ENCODE peak calls at places on chromosomes 13 and 19, in four cellular contexts. One of them, this sample, is unnamed.

GRCh38 chr13:94382520-94382919 is 97.0 kb downstream of the DCT start:
- DNase-seq in psoas muscle: no peak
- DNase-seq in upper lobe of right lung: no peak
- DNase-seq in astrocyte: no peak
- DNase-seq in this sample: no peak

GRCh38 chr19:49442354-49442753 is 1.0 kb upstream of the SLC17A7 start:
- DNase-seq in astrocyte: no peak
- DNase-seq in upper lobe of right lung: no peak
- DNase-seq in psoas muscle: peak; percentile 66
- DNase-seq in this sample: peak; percentile 65

GRCh38 chr13:103557878-103558277 is 491.7 kb upstream of the SLC10A2 start:
- DNase-seq in astrocyte: no peak
- DNase-seq in psoas muscle: no peak
- DNase-seq in upper lobe of right lung: no peak
- DNase-seq in this sample: no peak

GRCh38 chr19:49432141-49433073 is 7.2 kb downstream of the GFY start:
- DNase-seq in astrocyte: no peak
- DNase-seq in upper lobe of right lung: no peak
- DNase-seq in psoas muscle: no peak
- DNase-seq in this sample: no peak

GRCh38 chr19:36819130-36819630 is 19.0 kb downstream of the ZNF790 start:
- DNase-seq in astrocyte: peak; percentile 4
- DNase-seq in psoas muscle: no peak
- DNase-seq in upper lobe of right lung: no peak
- DNase-seq in this sample: no peak

GRCh38 chr19:40687525-40688016 is 2.9 kb downstream of the NUMBL start:
- DNase-seq in astrocyte: peak; percentile 79
- DNase-seq in upper lobe of right lung: peak; percentile 79
- DNase-seq in psoas muscle: peak; percentile 83
- DNase-seq in this sample: no peak

GRCh38 chr13:44815507-44816074 is 173.7 kb downstream of the NUFIP1 start:
- DNase-seq in astrocyte: peak; percentile 99
- DNase-seq in psoas muscle: no peak
- DNase-seq in upper lobe of right lung: no peak
- DNase-seq in this sample: peak; percentile 19

GRCh38 chr13:30906411-30906990 is 430 bp downstream of the MEDAG start:
- DNase-seq in astrocyte: peak; percentile 17
- DNase-seq in psoas muscle: no peak
- DNase-seq in upper lobe of right lung: no peak
- DNase-seq in this sample: no peak

GRCh38 chr19:46068345-46069258 is 27.8 kb upstream of the IGFL4 start:
- DNase-seq in astrocyte: peak; percentile 94
- DNase-seq in upper lobe of right lung: no peak
- DNase-seq in psoas muscle: no peak
- DNase-seq in this sample: peak; percentile 49

GRCh38 chr13:95643814-95644598 is 500 bp downstream of the DZIP1 start:
- DNase-seq in astrocyte: peak; percentile 37
- DNase-seq in psoas muscle: peak; percentile 33
- DNase-seq in upper lobe of right lung: no peak
- DNase-seq in this sample: peak; percentile 67

GRCh38 chr19:55678121-55678671 is 3.2 kb downstream of the EPN1 start:
- DNase-seq in psoas muscle: no peak
- DNase-seq in astrocyte: no peak
- DNase-seq in upper lobe of right lung: no peak
- DNase-seq in this sample: no peak

GRCh38 chr13:113841355-113841653 is 22.6 kb downstream of the GAS6 start:
- DNase-seq in psoas muscle: no peak
- DNase-seq in upper lobe of right lung: no peak
- DNase-seq in astrocyte: no peak
- DNase-seq in this sample: no peak
- H3K4me1 ChIP-seq in psoas muscle: peaks cover 48% of the 10 kb centered on the region
- H3K4me1 ChIP-seq in upper lobe of right lung: peaks cover 43% of the 10 kb centered on the region
- H3K4me1 ChIP-seq in astrocyte: peaks cover 45% of the 10 kb centered on the region
- H3K4me1 ChIP-seq in this sample: peaks cover 10% of the 10 kb centered on the region

GRCh38 chr13:73195091-73195490 is 136.3 kb downstream of the KLF5 start:
- DNase-seq in upper lobe of right lung: no peak
- DNase-seq in astrocyte: no peak
- DNase-seq in psoas muscle: no peak
- DNase-seq in this sample: no peak
- H3K9me3 ChIP-seq in upper lobe of right lung: no peaks in the 10 kb centered on the region
- H3K9me3 ChIP-seq in astrocyte: no peaks in the 10 kb centered on the region
- H3K9me3 ChIP-seq in psoas muscle: no peaks in the 10 kb centered on the region
- H3K9me3 ChIP-seq in this sample: no peaks in the 10 kb centered on the region

GRCh38 chr19:1066251-1066747 is 668 bp upstream of the ARHGAP45 start:
- DNase-seq in psoas muscle: no peak
- DNase-seq in upper lobe of right lung: no peak
- DNase-seq in astrocyte: no peak
- DNase-seq in this sample: no peak

GRCh38 chr19:1067341-1068103 is 555 bp downstream of the ARHGAP45 start:
- DNase-seq in astrocyte: no peak
- DNase-seq in upper lobe of right lung: no peak
- DNase-seq in psoas muscle: peak; percentile 20
- DNase-seq in this sample: no peak

GRCh38 chr19:1068111-1069001 is 1.4 kb downstream of the ARHGAP45 start:
- DNase-seq in upper lobe of right lung: no peak
- DNase-seq in psoas muscle: peak; percentile 42
- DNase-seq in astrocyte: no peak
- DNase-seq in this sample: no peak

GRCh38 chr19:1065606-1066109 is 1.3 kb upstream of the ARHGAP45 start:
- DNase-seq in upper lobe of right lung: no peak
- DNase-seq in astrocyte: no peak
- DNase-seq in psoas muscle: no peak
- DNase-seq in this sample: no peak

DNA sequence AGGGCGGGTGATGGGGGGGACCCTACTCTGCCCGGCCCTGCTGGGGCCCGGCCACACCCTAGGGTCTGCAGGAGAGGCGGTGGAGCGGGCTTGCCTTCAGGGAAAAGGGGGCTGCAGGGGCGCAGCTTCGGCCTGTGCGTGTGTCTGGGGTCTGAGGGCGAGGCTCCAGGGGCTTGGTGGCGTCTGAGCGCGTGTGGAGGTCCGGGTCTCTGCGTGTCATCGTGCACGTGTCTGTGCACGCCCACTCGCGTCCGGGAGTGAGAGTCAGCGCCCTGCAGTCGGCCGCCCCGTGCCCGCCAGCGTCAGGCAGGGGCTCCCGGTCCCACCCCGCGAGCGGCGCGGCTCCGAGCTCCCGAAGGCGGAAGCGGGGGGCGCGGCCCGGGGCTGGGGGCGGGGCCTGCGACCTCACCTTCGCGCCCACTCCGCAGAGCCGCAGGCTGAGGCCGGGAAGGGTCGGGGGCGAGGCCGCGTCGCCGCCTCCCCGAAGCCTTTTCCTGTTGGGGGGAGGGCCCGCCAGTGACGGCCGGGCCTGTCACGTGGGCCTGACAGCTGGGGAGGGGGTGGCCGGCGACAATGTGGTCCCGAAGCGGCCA is at the start of gene ARHGAP45:
- DNase-seq in psoas muscle: peak; percentile 43
- DNase-seq in upper lobe of right lung: peak; percentile 85
- DNase-seq in astrocyte: no peak
- DNase-seq in this sample: no peak
- H3K4me1 ChIP-seq in psoas muscle: peaks cover 23% of the 10 kb centered on the region
- H3K4me1 ChIP-seq in upper lobe of right lung: peaks cover 54% of the 10 kb centered on the region
- H3K4me1 ChIP-seq in astrocyte: peaks cover 3% of the 10 kb centered on the region
- H3K4me1 ChIP-seq in this sample: peaks cover 12% of the 10 kb centered on the region

GRCh38 chr19:15813916-15814315 is 1.5 kb downstream of the OR10H1 start:
- DNase-seq in psoas muscle: no peak
- DNase-seq in astrocyte: no peak
- DNase-seq in upper lobe of right lung: no peak
- DNase-seq in this sample: no peak
- H3K9me3 ChIP-seq in psoas muscle: no peaks in the 10 kb centered on the region
- H3K9me3 ChIP-seq in astrocyte: no peaks in the 10 kb centered on the region
- H3K9me3 ChIP-seq in upper lobe of right lung: no peaks in the 10 kb centered on the region
- H3K9me3 ChIP-seq in this sample: no peaks in the 10 kb centered on the region

DNA sequence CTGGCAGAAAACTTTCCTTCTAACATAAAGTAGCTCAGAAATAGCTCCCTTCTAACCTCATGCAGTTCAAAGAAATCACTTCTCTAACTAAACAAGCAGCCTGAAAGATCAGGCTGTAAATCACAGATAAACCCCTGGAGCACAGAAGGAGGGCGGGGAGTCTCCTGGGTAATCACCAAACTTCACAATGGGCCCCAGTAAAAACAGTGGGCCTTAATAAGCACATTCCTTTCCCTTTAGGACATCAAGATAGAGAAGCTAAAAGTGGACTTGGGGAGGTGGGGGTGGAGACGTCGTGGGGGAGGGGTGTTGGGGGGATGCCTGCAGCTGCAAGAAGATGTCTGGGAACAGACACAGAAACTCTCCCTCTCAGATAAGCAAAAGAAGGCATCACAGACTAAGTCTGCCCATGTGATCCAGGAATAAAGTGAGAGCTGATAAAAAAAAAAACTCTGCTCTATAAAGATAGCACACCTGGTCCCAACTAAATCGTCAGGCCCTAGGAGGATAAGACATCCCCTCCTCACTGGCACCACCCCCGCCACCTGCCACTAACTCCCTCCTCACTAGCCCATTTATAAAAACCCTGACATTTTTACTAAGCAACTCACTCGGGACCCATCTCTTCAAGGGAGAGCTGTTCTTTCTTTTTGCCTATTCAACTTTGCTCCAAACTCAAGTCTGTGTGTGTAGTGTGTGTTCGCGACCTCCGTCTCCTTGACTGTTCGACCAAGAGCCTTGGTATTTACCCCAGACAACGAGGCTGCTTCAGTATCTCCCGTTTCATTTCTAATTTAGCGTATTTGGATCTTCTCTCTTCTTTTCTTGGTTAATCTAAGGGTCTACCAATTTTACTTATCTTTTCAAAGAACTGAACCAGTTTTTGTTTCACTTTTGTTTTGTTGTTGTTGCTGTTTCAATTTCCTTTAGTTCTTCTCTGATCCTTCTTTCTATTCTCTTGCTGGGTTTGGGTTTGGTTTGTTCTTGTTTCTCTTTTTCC is 31.7 kb downstream of the DNAJC15 start:
- DNase-seq in upper lobe of right lung: no peak
- DNase-seq in psoas muscle: no peak
- DNase-seq in astrocyte: peak; percentile 84
- DNase-seq in this sample: peak; percentile 65
- H3K4me1 ChIP-seq in upper lobe of right lung: peaks cover 36% of the 10 kb centered on the region
- H3K4me1 ChIP-seq in psoas muscle: peaks cover 9% of the 10 kb centered on the region
- H3K4me1 ChIP-seq in astrocyte: peaks cover 23% of the 10 kb centered on the region
- H3K4me1 ChIP-seq in this sample: peaks cover 31% of the 10 kb centered on the region